ENCODE peak calls at places on chromosomes 2 and 18, in eight cellular contexts. S, G, Y, E, O, K, B and F are unnamed samples.

GRCh38 chr2:235827585-235827992 is 333.7 kb downstream of the AGAP1 start:
- DNase-seq in G (no peak), E (no peak), O (no peak), K (no peak), Y (no peak), S (no peak), B (peak; percentile 5), F (no peak)

GRCh38 chr2:67658820-67659219 is 261.7 kb downstream of the ETAA1 start:
- DNase-seq in K (no peak), S (no peak), O (no peak), Y (no peak), G (no peak), B (no peak), E (no peak), F (no peak)

GRCh38 chr2:230940476-230940815 is 15.4 kb upstream of the GPR55 start:
- DNase-seq in Y (no peak), K (no peak), E (no peak), B (no peak), G (no peak), O (no peak), S (no peak), F (no peak)

GRCh38 chr18:32893915-32894314 is 121.1 kb upstream of the KLHL14 start:
- DNase-seq in B (no peak), S (no peak), G (no peak), K (no peak), O (no peak), E (no peak), Y (no peak), F (no peak)

GRCh38 chr2:30362468-30363081 is 84.5 kb upstream of the LCLAT1 start:
- DNase-seq in O (no peak), B (peak; percentile 50), K (peak; percentile 38), E (peak; percentile 70), Y (no peak), S (no peak), G (no peak), F (no peak)

GRCh38 chr2:96325884-96326255 is 753 bp downstream of the ITPRIPL1 start:
- DNase-seq in E (no peak), S (peak; percentile 43), O (peak; percentile 63), G (no peak), Y (no peak), B (no peak), K (no peak), F (no peak)

GRCh38 chr2:222791946-222792649 is 68.7 kb upstream of the ACSL3 start:
- DNase-seq in G (peak; percentile 82), K (no peak), Y (no peak), S (peak; percentile 24), B (peak; percentile 66), E (no peak), O (no peak), F (peak; percentile 14)

GRCh38 chr2:132747046-132747445 is 77.0 kb upstream of the LYPD1 start:
- DNase-seq in B (no peak), E (no peak), Y (no peak), S (no peak), O (no peak), K (no peak), G (no peak), F (no peak)

GRCh38 chr2:223576873-223577272 is 25.3 kb downstream of the SCG2 start:
- DNase-seq in Y (no peak), S (no peak), B (peak; percentile 99), O (no peak), K (peak; percentile 93), G (peak; percentile 52), E (peak; percentile 98), F (no peak)

GRCh38 chr2:170817247-170817998 is 736 bp downstream of the GAD1 start:
- DNase-seq in E (peak; percentile 5), S (no peak), Y (no peak), O (no peak), K (peak; percentile 36), G (no peak), B (peak; percentile 27), F (no peak)

GRCh38 chr18:51561821-51562220 is 364.3 kb upstream of the MEX3C start:
- DNase-seq in Y (no peak), G (no peak), K (no peak), S (no peak), B (no peak), E (no peak), O (no peak), F (no peak)

GRCh38 chr2:162113088-162113770 is 38.8 kb downstream of the GCG start:
- DNase-seq in O (no peak), B (no peak), G (no peak), Y (no peak), S (no peak), K (peak; percentile 26), E (peak; percentile 7), F (no peak)

GRCh38 chr2:105321875-105322646 is 7.5 kb downstream of the TGFBRAP1 start:
- DNase-seq in Y (no peak), E (peak; percentile 52), O (no peak), S (no peak), G (no peak), B (no peak), K (peak; percentile 30), F (no peak)

GRCh38 chr18:50196261-50196660 is 1.3 kb upstream of the MYO5B start:
- DNase-seq in E (no peak), G (no peak), B (no peak), S (no peak), K (no peak), O (no peak), Y (no peak), F (no peak)

GRCh38 chr18:50195689-50196088 is 742 bp upstream of the MYO5B start:
- DNase-seq in O (no peak), K (no peak), G (no peak), S (peak; percentile 14), B (no peak), E (no peak), Y (no peak), F (no peak)

GRCh38 chr18:50192903-50193795 is 1.8 kb downstream of the MYO5B start:
- DNase-seq in Y (no peak), K (no peak), B (no peak), O (no peak), G (no peak), S (peak; percentile 42), E (no peak), F (no peak)

GRCh38 chr18:50193796-50194622 is 938 bp downstream of the MYO5B start:
- DNase-seq in O (no peak), Y (no peak), E (no peak), S (peak; percentile 47), K (peak; percentile 30), B (no peak), G (no peak), F (no peak)

DNA sequence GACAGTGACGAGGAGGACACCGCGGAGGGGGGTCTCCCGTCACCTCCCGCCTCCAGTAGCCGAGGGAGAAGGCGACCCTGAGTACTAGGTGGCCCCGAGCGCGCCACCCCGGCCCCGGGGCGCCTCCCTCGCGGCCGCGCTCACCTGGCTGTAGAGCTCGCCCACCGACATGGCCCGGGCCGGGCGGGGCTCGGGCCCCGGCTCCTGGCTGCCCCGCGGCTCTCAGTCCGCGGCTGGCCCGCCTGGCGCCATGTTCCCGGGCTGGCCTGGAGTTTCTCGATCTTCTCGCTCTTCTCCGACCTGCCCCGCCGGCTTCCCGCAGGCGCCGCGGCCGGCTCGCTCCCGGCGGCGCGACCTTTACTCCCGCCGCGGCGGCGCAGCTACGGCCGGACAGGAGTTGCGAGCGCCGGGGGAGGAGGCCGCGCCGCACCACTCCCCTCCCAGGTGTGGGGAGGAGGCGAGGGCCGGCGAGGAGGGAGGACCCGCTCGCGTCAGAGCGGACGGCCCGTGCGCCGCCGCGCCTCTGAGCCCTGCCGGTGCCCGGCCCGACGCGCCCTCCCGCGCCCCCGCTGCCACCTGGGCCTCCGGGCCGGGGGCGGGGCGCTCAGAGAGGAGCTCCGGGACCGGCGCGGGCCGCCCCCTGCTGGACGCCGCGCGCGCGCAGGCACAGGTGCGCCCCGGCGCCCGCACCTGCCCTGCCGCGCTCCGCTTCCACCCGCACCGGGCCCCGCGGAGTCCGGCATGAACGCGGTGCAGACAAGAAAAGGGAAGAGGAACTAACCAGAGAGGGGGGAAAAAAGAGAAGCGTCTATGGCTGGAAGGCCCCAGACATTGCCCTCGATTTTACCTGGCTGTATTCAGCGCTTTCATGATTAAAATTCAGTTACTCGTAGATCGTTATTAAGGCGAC is at the start of gene MYO5B:
- DNase-seq in G (no peak), Y (peak; percentile 20), B (no peak), O (peak; percentile 34), E (no peak), K (peak; percentile 85), S (peak; percentile 91), F (no peak)
- H3K4me3 ChIP-seq in G (peak within 1 kb of the TSS; percentile 46), Y (peak within 1 kb of the TSS; percentile 58), B (no peak within 1 kb of the TSS), O (peak within 1 kb of the TSS; percentile 31), E (no peak within 1 kb of the TSS), K (peak within 1 kb of the TSS; percentile 89), S (peak within 1 kb of the TSS; percentile 57), F (peak within 1 kb of the TSS; percentile 6)

GRCh38 chr2:81136296-81136695 is 831.7 kb upstream of the LRRTM1 start:
- DNase-seq in B (no peak), E (no peak), G (no peak), O (no peak), S (no peak), Y (no peak), K (no peak), F (no peak)
- H3K9me3 ChIP-seq in B (no peaks in the 10 kb centered on the region), E (peaks cover 7% of the 10 kb centered on the region), G (no peaks in the 10 kb centered on the region), O (no peaks in the 10 kb centered on the region), S (no peaks in the 10 kb centered on the region), Y (no peaks in the 10 kb centered on the region), K (no peaks in the 10 kb centered on the region), F (no peaks in the 10 kb centered on the region)

GRCh38 chr2:9704600-9704999 is 73.8 kb upstream of the YWHAQ start:
- DNase-seq in G (no peak), O (no peak), Y (no peak), S (no peak), B (no peak), K (no peak), E (no peak), F (no peak)

GRCh38 chr2:9699139-9699823 is 68.5 kb upstream of the YWHAQ start:
- DNase-seq in O (no peak), Y (no peak), B (peak; percentile 73), K (peak; percentile 86), S (no peak), E (peak; percentile 86), G (no peak), F (no peak)

GRCh38 chr2:9703085-9703641 is 72.4 kb upstream of the YWHAQ start:
- DNase-seq in Y (no peak), K (peak; percentile 18), O (peak; percentile 89), B (peak; percentile 96), S (no peak), E (peak; percentile 71), G (peak; percentile 33), F (peak; percentile 38)

GRCh38 chr2:9703701-9704221 is 73.0 kb upstream of the YWHAQ start:
- DNase-seq in Y (no peak), E (peak; percentile 79), G (no peak), O (no peak), B (peak; percentile 92), K (peak; percentile 45), S (peak; percentile 31), F (no peak)

GRCh38 chr2:9702604-9703084 is 71.8 kb upstream of the YWHAQ start:
- DNase-seq in K (no peak), E (no peak), S (no peak), O (no peak), Y (no peak), B (no peak), G (no peak), F (no peak)
- H3K4me3 ChIP-seq in K (no peak overlapping the region), E (no peak overlapping the region), S (no peak overlapping the region), O (no peak overlapping the region), Y (no peak overlapping the region), B (no peak overlapping the region), G (no peak overlapping the region), F (no peak overlapping the region)

DNA sequence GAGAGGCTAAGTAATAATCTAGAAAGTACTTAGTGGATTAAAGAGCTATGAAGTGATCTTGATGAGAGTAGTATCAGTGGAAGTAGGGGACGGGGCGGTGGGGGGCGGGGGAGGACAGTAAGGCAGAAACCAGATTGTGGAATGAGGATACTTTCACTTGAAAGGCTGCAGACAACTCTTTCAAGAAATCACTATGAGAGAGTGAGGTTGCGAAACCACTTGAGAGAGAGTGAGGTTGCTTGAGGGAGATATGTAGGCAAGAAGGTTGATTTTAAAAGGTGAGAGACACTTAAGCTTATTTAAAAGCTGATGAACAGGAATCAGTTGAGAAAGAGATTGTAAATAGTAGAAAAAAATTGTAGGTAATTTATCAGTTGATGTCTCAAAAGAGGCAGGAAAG is 3.8 kb downstream of the ZNF397 start:
- DNase-seq in E (no peak), S (no peak), K (peak; percentile 61), Y (no peak), O (no peak), B (no peak), G (no peak), F (no peak)
- H3K9me3 ChIP-seq in E (peaks cover 35% of the 10 kb centered on the region), S (no peaks in the 10 kb centered on the region), K (no peaks in the 10 kb centered on the region), Y (peaks cover 43% of the 10 kb centered on the region), O (no peaks in the 10 kb centered on the region), B (peaks cover 3% of the 10 kb centered on the region), G (no peaks in the 10 kb centered on the region), F (no peaks in the 10 kb centered on the region)